ENCODE peak calls at places on chromosome 1, in nine cellular contexts. P is cardiac muscle cell; U is non-pigmented ciliary epithelial cell; H is activated CD4-positive, CD25-positive, alpha-beta regulatory T cell treated with anti-CD3 and anti-CD28 coated beads, Interleukin-2, amount 50 U/mL, for 72 hours; R is AG04450; A is midbrain; D is hippocampal formation; Q is MM.1S; K is stimulated activated CD8-positive, alpha-beta memory T cell treated with anti-CD3 and anti-CD28 coated beads, Interleukin-4, amount 100 ng/mL, for 1 hour. N is an unnamed sample.

GRCh38 chr1:8204823-8205222 is 113.1 kb upstream of the SLC45A1 start:
- DNase-seq in P (no peak), U (no peak), H (no peak), R (no peak), A (no peak), D (no peak), Q (no peak), K (no peak), N (no peak)

GRCh38 chr1:153509729-153510354 is 25.9 kb downstream of the S100A6 start:
- DNase-seq in P (peak), U (no peak), H (peak), R (no peak), A (no peak), D (no peak), Q (peak), K (no peak), N (peak)

GRCh38 chr1:90007979-90008404 is 13.1 kb downstream of the ZNF326 start:
- DNase-seq in P (no peak), U (no peak), H (no peak), R (peak), A (no peak), D (no peak), Q (no peak), K (no peak), N (no peak)

GRCh38 chr1:55071477-55071876 is 32.1 kb downstream of the PCSK9 start:
- DNase-seq in P (peak), U (peak), H (no peak), R (peak), A (peak), D (no peak), Q (no peak), K (no peak), N (no peak)

GRCh38 chr1:155063550-155064108 is at the start of gene EFNA4:
- DNase-seq in P (peak), U (peak), H (peak), R (peak), A (peak), D (no peak), Q (peak), K (no peak), N (peak)

GRCh38 chr1:24155011-24155782 is 12.3 kb upstream of the IL22RA1 start:
- DNase-seq in P (no peak), U (no peak), H (no peak), R (no peak), A (no peak), D (no peak), Q (no peak), K (no peak), N (no peak)

GRCh38 chr1:169557131-169557530 is 29.1 kb downstream of the F5 start:
- DNase-seq in P (no peak), U (no peak), H (no peak), R (no peak), A (no peak), D (no peak), Q (no peak), K (no peak), N (no peak)

GRCh38 chr1:23869818-23870217 is 1.7 kb upstream of the FUCA1 start:
- DNase-seq in P (no peak), U (no peak), H (no peak), R (no peak), A (no peak), D (no peak), Q (no peak), K (no peak), N (no peak)

GRCh38 chr1:94544706-94545490 is 3.3 kb upstream of the F3 start:
- DNase-seq in P (no peak), U (no peak), H (no peak), R (no peak), A (no peak), D (no peak), Q (no peak), K (no peak), N (no peak)

GRCh38 chr1:240414237-240414636 is 197.7 kb downstream of the GREM2 start:
- DNase-seq in P (no peak), U (no peak), H (no peak), R (peak), A (no peak), D (no peak), Q (no peak), K (no peak), N (no peak)

GRCh38 chr1:1345860-1346500 is 3.2 kb downstream of the DVL1 start:
- DNase-seq in P (no peak), U (no peak), H (no peak), R (no peak), A (no peak), D (peak), Q (no peak), K (no peak), N (no peak)

GRCh38 chr1:66618390-66618789 is 84.4 kb downstream of the SGIP1 start:
- DNase-seq in P (no peak), U (no peak), H (no peak), R (peak), A (no peak), D (no peak), Q (no peak), K (no peak), N (no peak)